ENCODE peak calls at places on chromosomes 12 and 14, in four cellular contexts. One of them, this sample, is unnamed.

GRCh38 chr12:92272301-92272964 is 126.8 kb upstream of the BTG1 start:
- DNase-seq in CD8-positive, alpha-beta T cell: no peak
- DNase-seq in ovary: no peak
- DNase-seq in tibial artery: no peak
- DNase-seq in this sample: peak; percentile 15

GRCh38 chr12:28191018-28191595 is 851 bp downstream of the CCDC91 start:
- DNase-seq in ovary: no peak
- DNase-seq in tibial artery: no peak
- DNase-seq in CD8-positive, alpha-beta T cell: peak; percentile 45
- DNase-seq in this sample: no peak

GRCh38 chr12:67593041-67593870 is 55.3 kb upstream of the DYRK2 start:
- DNase-seq in CD8-positive, alpha-beta T cell: no peak
- DNase-seq in tibial artery: no peak
- DNase-seq in ovary: no peak
- DNase-seq in this sample: no peak

GRCh38 chr14:65413739-65414045 is 1.2 kb downstream of the FUT8 start:
- DNase-seq in ovary: no peak
- DNase-seq in CD8-positive, alpha-beta T cell: no peak
- DNase-seq in tibial artery: no peak
- DNase-seq in this sample: no peak

GRCh38 chr12:103530352-103530751 is 34.6 kb upstream of the C12orf42 start:
- DNase-seq in CD8-positive, alpha-beta T cell: no peak
- DNase-seq in tibial artery: no peak
- DNase-seq in ovary: no peak
- DNase-seq in this sample: no peak

GRCh38 chr12:80443974-80444666 is at the start of gene PTPRQ:
- DNase-seq in ovary: no peak
- DNase-seq in tibial artery: no peak
- DNase-seq in CD8-positive, alpha-beta T cell: no peak
- DNase-seq in this sample: no peak

GRCh38 chr14:96072076-96072475 is 32.9 kb downstream of the C14orf132 start:
- DNase-seq in tibial artery: no peak
- DNase-seq in CD8-positive, alpha-beta T cell: no peak
- DNase-seq in ovary: no peak
- DNase-seq in this sample: no peak

GRCh38 chr12:47854531-47854930 is 34.8 kb upstream of the HDAC7 start:
- DNase-seq in tibial artery: no peak
- DNase-seq in CD8-positive, alpha-beta T cell: no peak
- DNase-seq in ovary: no peak
- DNase-seq in this sample: no peak

GRCh38 chr12:47270782-47271664 is 191.3 kb upstream of the AMIGO2 start:
- DNase-seq in ovary: no peak
- DNase-seq in tibial artery: no peak
- DNase-seq in CD8-positive, alpha-beta T cell: no peak
- DNase-seq in this sample: no peak

GRCh38 chr14:105495101-105495989 is 4.3 kb downstream of the TEDC1 start:
- DNase-seq in CD8-positive, alpha-beta T cell: no peak
- DNase-seq in tibial artery: no peak
- DNase-seq in ovary: no peak
- DNase-seq in this sample: no peak

GRCh38 chr12:3885179-3886094 is 12.2 kb upstream of the PARP11 start:
- DNase-seq in ovary: no peak
- DNase-seq in CD8-positive, alpha-beta T cell: peak; percentile 33
- DNase-seq in tibial artery: peak; percentile 24
- DNase-seq in this sample: peak; percentile 28

GRCh38 chr14:39175445-39176262 is 600 bp downstream of the PNN start:
- DNase-seq in tibial artery: no peak
- DNase-seq in ovary: no peak
- DNase-seq in CD8-positive, alpha-beta T cell: no peak
- DNase-seq in this sample: no peak

GRCh38 chr12:12224240-12224940 is 42.5 kb downstream of the LRP6 start:
- DNase-seq in ovary: no peak
- DNase-seq in tibial artery: no peak
- DNase-seq in CD8-positive, alpha-beta T cell: no peak
- DNase-seq in this sample: no peak

GRCh38 chr12:49622501-49623141 is 740 bp upstream of the PRPF40B start:
- DNase-seq in CD8-positive, alpha-beta T cell: peak; percentile 39
- DNase-seq in tibial artery: no peak
- DNase-seq in ovary: peak; percentile 41
- DNase-seq in this sample: no peak

GRCh38 chr12:53070901-53071492 is 8.2 kb downstream of the SPRYD3 start:
- DNase-seq in ovary: peak; percentile 35
- DNase-seq in CD8-positive, alpha-beta T cell: no peak
- DNase-seq in tibial artery: no peak
- DNase-seq in this sample: no peak

GRCh38 chr14:106318700-106319099 is 792.3 kb downstream of the TMEM121 start:
- DNase-seq in CD8-positive, alpha-beta T cell: peak; percentile 48
- DNase-seq in ovary: no peak
- DNase-seq in tibial artery: no peak
- DNase-seq in this sample: no peak

GRCh38 chr14:50320279-50320678 is 8.2 kb downstream of the DMAC2L start:
- DNase-seq in CD8-positive, alpha-beta T cell: no peak
- DNase-seq in ovary: no peak
- DNase-seq in tibial artery: no peak
- DNase-seq in this sample: no peak

GRCh38 chr12:34396006-34396860 is 373.9 kb downstream of the ALG10 start:
- DNase-seq in tibial artery: peak; percentile 16
- DNase-seq in ovary: peak; percentile 3
- DNase-seq in CD8-positive, alpha-beta T cell: peak; percentile 7
- DNase-seq in this sample: peak; percentile 0

GRCh38 chr12:111434680-111435338 is 29.1 kb downstream of the SH2B3 start:
- DNase-seq in tibial artery: peak; percentile 62
- DNase-seq in ovary: peak; percentile 72
- DNase-seq in CD8-positive, alpha-beta T cell: peak; percentile 87
- DNase-seq in this sample: no peak

GRCh38 chr14:104103061-104104005 is 17.8 kb downstream of the ASPG start:
- DNase-seq in ovary: peak; percentile 17
- DNase-seq in tibial artery: no peak
- DNase-seq in CD8-positive, alpha-beta T cell: no peak
- DNase-seq in this sample: peak; percentile 34

GRCh38 chr14:20697273-20698017 is 8.9 kb downstream of the ANG start:
- DNase-seq in CD8-positive, alpha-beta T cell: peak; percentile 64
- DNase-seq in ovary: no peak
- DNase-seq in tibial artery: peak; percentile 68
- DNase-seq in this sample: peak; percentile 74

GRCh38 chr14:85852900-85853299 is 323.0 kb downstream of the FLRT2 start:
- DNase-seq in ovary: no peak
- DNase-seq in CD8-positive, alpha-beta T cell: no peak
- DNase-seq in tibial artery: no peak
- DNase-seq in this sample: no peak

GRCh38 chr14:54343276-54344121 is 53.3 kb upstream of the CDKN3 start:
- DNase-seq in tibial artery: no peak
- DNase-seq in ovary: no peak
- DNase-seq in CD8-positive, alpha-beta T cell: no peak
- DNase-seq in this sample: no peak

GRCh38 chr12:124500232-124501079 is 67.0 kb downstream of the NCOR2 start:
- DNase-seq in tibial artery: no peak
- DNase-seq in ovary: no peak
- DNase-seq in CD8-positive, alpha-beta T cell: no peak
- DNase-seq in this sample: no peak

GRCh38 chr12:85627584-85627983 is 208.6 kb downstream of the RASSF9 start:
- DNase-seq in CD8-positive, alpha-beta T cell: no peak
- DNase-seq in tibial artery: no peak
- DNase-seq in ovary: no peak
- DNase-seq in this sample: no peak

DNA sequence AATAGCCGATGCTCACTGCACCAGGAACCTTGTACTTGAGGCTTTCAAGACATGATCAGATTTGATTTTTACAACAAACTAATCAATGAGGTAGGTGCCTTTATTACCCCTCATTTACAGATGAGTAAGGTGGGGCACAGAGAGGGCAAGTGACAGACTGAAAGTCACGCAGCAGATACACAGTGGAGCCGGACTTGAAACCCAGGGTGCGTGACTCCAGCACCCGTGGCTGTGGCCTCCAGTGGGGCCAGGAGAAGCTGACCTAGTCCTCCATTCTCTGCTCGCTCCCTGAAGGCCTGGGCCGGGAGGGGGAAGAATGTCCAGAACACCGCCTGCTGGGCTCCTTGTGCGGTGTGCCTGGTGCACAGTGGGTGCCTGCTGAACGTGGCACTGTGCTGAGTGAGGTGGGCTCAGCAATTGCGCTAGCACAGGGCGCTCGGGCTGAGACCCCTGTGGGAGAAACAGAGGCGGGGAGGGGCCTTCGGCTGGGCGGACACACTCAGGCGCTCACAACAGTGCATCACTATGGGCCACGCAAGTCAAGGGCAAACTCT is 125.2 kb downstream of the CALM1 start:
- DNase-seq in CD8-positive, alpha-beta T cell: no peak
- DNase-seq in ovary: no peak
- DNase-seq in tibial artery: no peak
- DNase-seq in this sample: no peak
- H3K4me3 ChIP-seq in CD8-positive, alpha-beta T cell: no peak overlapping the region
- H3K4me3 ChIP-seq in ovary: no peak overlapping the region
- H3K4me3 ChIP-seq in tibial artery: no peak overlapping the region
- H3K4me3 ChIP-seq in this sample: no peak overlapping the region

GRCh38 chr12:77847665-77848431 is 17.2 kb downstream of the NAV3 start:
- DNase-seq in CD8-positive, alpha-beta T cell: no peak
- DNase-seq in ovary: no peak
- DNase-seq in tibial artery: no peak
- DNase-seq in this sample: no peak
- H3K27ac ChIP-seq in CD8-positive, alpha-beta T cell: no peak overlapping the region
- H3K27ac ChIP-seq in ovary: no peak overlapping the region
- H3K27ac ChIP-seq in tibial artery: peak overlapping the region; percentile 24
- H3K27ac ChIP-seq in this sample: peak overlapping the region; percentile 26

DNA sequence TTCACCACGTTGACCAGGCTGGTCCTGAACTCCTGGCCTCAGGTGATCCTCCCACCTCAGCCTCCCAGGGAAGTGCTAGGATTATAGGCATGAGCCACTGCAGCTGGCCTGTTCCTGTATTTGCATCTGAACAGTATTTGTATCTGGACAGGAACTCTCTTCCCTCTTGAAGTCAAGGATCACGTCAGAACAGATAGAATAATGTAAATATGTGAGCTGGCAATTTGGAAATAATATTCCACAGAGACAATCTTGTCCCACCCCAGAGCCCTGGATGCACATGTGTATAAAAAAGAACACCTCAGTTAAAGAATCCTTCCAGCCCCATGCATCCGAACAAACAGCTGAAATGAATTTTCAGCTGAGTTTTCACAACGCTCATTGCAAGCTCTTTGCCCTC is 118.3 kb downstream of the VEZT start:
- DNase-seq in tibial artery: no peak
- DNase-seq in ovary: no peak
- DNase-seq in CD8-positive, alpha-beta T cell: no peak
- DNase-seq in this sample: no peak
- H3K4me3 ChIP-seq in tibial artery: no peak overlapping the region
- H3K4me3 ChIP-seq in ovary: no peak overlapping the region
- H3K4me3 ChIP-seq in CD8-positive, alpha-beta T cell: no peak overlapping the region
- H3K4me3 ChIP-seq in this sample: no peak overlapping the region

GRCh38 chr12:40158592-40159111 is 52.8 kb upstream of the SLC2A13 start:
- DNase-seq in tibial artery: peak; percentile 33
- DNase-seq in ovary: no peak
- DNase-seq in CD8-positive, alpha-beta T cell: no peak
- DNase-seq in this sample: no peak
- H3K27ac ChIP-seq in tibial artery: no peak overlapping the region
- H3K27ac ChIP-seq in ovary: no peak overlapping the region
- H3K27ac ChIP-seq in CD8-positive, alpha-beta T cell: no peak overlapping the region
- H3K27ac ChIP-seq in this sample: no peak overlapping the region

DNA sequence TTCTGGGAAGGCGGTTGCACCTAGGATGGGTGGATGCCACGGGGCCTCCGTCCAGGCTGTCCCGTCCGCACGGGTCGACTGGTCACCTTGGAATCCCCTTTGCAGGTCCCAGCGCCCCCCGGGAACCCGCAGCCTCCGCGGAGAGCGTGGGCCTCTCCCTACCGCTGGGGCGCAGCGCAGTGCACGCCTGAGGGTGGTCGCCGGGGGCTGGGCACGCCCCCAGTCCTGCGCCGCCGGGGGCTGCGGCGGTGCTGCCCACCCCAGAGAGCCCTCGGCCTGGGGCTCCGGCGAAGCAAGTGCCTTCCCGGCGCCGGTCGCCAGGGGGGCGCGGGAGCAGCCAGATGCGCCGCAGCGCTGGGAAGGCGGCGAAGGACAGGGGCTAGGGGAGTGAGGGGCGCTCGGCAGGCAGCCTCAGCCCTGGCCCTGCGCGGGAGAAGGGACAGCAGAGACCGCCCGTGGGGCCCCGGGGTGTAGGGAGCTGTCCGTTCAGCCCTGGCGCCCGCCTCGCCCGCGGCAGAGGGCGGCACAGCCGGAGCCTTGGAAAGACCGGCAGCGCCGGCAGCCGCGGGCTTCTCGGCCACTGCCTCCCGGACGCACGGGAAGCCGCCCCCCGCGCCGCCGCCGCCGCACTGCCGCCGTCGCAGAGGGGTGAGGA is 527 bp downstream of the ZDHHC22 start:
- DNase-seq in CD8-positive, alpha-beta T cell: no peak
- DNase-seq in ovary: no peak
- DNase-seq in tibial artery: no peak
- DNase-seq in this sample: no peak
- H3K4me3 ChIP-seq in CD8-positive, alpha-beta T cell: no peak overlapping the region
- H3K4me3 ChIP-seq in ovary: peak overlapping the region; percentile 19
- H3K4me3 ChIP-seq in tibial artery: peak overlapping the region; percentile 19
- H3K4me3 ChIP-seq in this sample: peak overlapping the region; percentile 65

This sample was measured in dorsolateral prefrontal cortex.